ENCODE peak calls at places on chromosomes 3 and 15, in seven cellular contexts. C is activated CD4-positive, alpha-beta T cell treated with anti-CD3 and anti-CD28 coated beads for 24 hours; D is Right ventricle myocardium superior; B is T-helper 9 cell; E is SHP77; T is HTR-8/SVneo; F is naive thymus-derived CD4-positive, alpha-beta T cell. R is an unnamed sample.

GRCh38 chr3:122962149-122962548 is 65.4 kb downstream of the SEMA5B start:
- DNase-seq in C (no peak), D (peak), B (no peak), E (no peak), T (no peak), F (no peak), R (no peak)

GRCh38 chr3:158679547-158680000 is 7.1 kb upstream of the LXN start:
- DNase-seq in C (no peak), D (no peak), B (no peak), E (no peak), T (no peak), F (no peak), R (no peak)

GRCh38 chr3:136343873-136344281 is 93.7 kb downstream of the PCCB start:
- DNase-seq in C (no peak), D (peak), B (no peak), E (peak), T (peak), F (no peak), R (peak)

GRCh38 chr3:150127011-150127490 is 156.4 kb upstream of the PFN2 start:
- DNase-seq in C (no peak), D (no peak), B (no peak), E (no peak), T (no peak), F (no peak), R (no peak)

GRCh38 chr3:169662215-169663070 is 1.1 kb downstream of the MECOM start:
- DNase-seq in C (no peak), D (peak), B (no peak), E (peak), T (peak), F (no peak), R (peak)

GRCh38 chr15:55257014-55257670 is 32.5 kb downstream of the RAB27A start:
- DNase-seq in C (no peak), D (no peak), B (no peak), E (no peak), T (no peak), F (no peak), R (no peak)

GRCh38 chr3:127762077-127762786 is 60.1 kb downstream of the MGLL start:
- DNase-seq in C (no peak), D (no peak), B (no peak), E (peak), T (no peak), F (no peak), R (no peak)

GRCh38 chr15:96321422-96322391 is 8.8 kb upstream of the NR2F2 start:
- DNase-seq in C (no peak), D (peak), B (no peak), E (no peak), T (no peak), F (no peak), R (no peak)

GRCh38 chr3:139934557-139935070 is 371 bp upstream of the CLSTN2 start:
- DNase-seq in C (no peak), D (peak), B (no peak), E (peak), T (peak), F (no peak), R (no peak)

GRCh38 chr3:42140665-42141203 is 49.6 kb downstream of the TRAK1 start:
- DNase-seq in C (no peak), D (no peak), B (no peak), E (no peak), T (no peak), F (no peak), R (no peak)

GRCh38 chr3:61560452-61561373 is 658 bp upstream of the PTPRG start:
- DNase-seq in C (peak), D (peak), B (no peak), E (no peak), T (peak), F (no peak), R (peak)

GRCh38 chr3:29757054-29757777 is 476.3 kb downstream of the RBMS3 start:
- DNase-seq in C (no peak), D (no peak), B (no peak), E (no peak), T (no peak), F (no peak), R (no peak)

GRCh38 chr15:83516935-83517334 is 69.8 kb downstream of the SH3GL3 start:
- DNase-seq in C (no peak), D (no peak), B (no peak), E (no peak), T (no peak), F (no peak), R (no peak)

GRCh38 chr3:184275961-184276910 is at the start of gene ECE2:
- DNase-seq in C (no peak), D (no peak), B (no peak), E (no peak), T (no peak), F (no peak), R (no peak)

GRCh38 chr3:39125837-39126500 is 18.5 kb downstream of the TTC21A start:
- DNase-seq in C (no peak), D (no peak), B (no peak), E (no peak), T (peak), F (no peak), R (peak)

GRCh38 chr15:29103825-29104565 is 165.6 kb downstream of the NSMCE3 start:
- DNase-seq in C (peak), D (peak), B (peak), E (no peak), T (peak), F (peak), R (peak)

GRCh38 chr15:63003836-63004610 is 38.5 kb upstream of the TPM1 start:
- DNase-seq in C (no peak), D (no peak), B (no peak), E (no peak), T (no peak), F (no peak), R (no peak)

GRCh38 chr15:70526221-70526973 is 237.0 kb downstream of the UACA start:
- DNase-seq in C (no peak), D (no peak), B (no peak), E (peak), T (peak), F (no peak), R (peak)

GRCh38 chr3:12865271-12865670 is 23.9 kb upstream of the RPL32 start:
- DNase-seq in C (no peak), D (no peak), B (no peak), E (no peak), T (no peak), F (no peak), R (no peak)

GRCh38 chr3:110459021-110459420 is 612.6 kb upstream of the NECTIN3 start:
- DNase-seq in C (no peak), D (no peak), B (no peak), E (no peak), T (no peak), F (no peak), R (no peak)

GRCh38 chr15:41566121-41566885 is 7.3 kb downstream of the TYRO3 start:
- DNase-seq in C (no peak), D (peak), B (no peak), E (no peak), T (no peak), F (no peak), R (no peak)

GRCh38 chr3:48408823-48409281 is 21.0 kb downstream of the PLXNB1 start:
- DNase-seq in C (no peak), D (no peak), B (no peak), E (no peak), T (no peak), F (no peak), R (no peak)

GRCh38 chr3:82643948-82644347 is 882.5 kb upstream of the GBE1 start:
- DNase-seq in C (no peak), D (no peak), B (no peak), E (no peak), T (peak), F (no peak), R (no peak)

GRCh38 chr3:66490214-66490613 is 10.6 kb downstream of the LRIG1 start:
- DNase-seq in C (no peak), D (no peak), B (no peak), E (no peak), T (no peak), F (no peak), R (no peak)

GRCh38 chr3:186965141-186965879 is 35.0 kb downstream of the ST6GAL1 start:
- DNase-seq in C (no peak), D (no peak), B (no peak), E (no peak), T (no peak), F (no peak), R (no peak)

GRCh38 chr15:89088605-89089315 is 504 bp downstream of the ABHD2 start:
- DNase-seq in C (no peak), D (peak), B (peak), E (peak), T (no peak), F (no peak), R (no peak)

GRCh38 chr3:76886761-76887500 is 153.0 kb upstream of the ROBO2 start:
- DNase-seq in C (no peak), D (no peak), B (no peak), E (no peak), T (no peak), F (no peak), R (no peak)